ENCODE peak calls at places on chromosomes 13 and 19, in four cellular contexts. One of them, this sample, is unnamed.

GRCh38 chr13:113047587-113047986 is 58.0 kb upstream of the F7 start:
- DNase-seq in GM23248: no peak
- DNase-seq in keratinocyte: no peak
- DNase-seq in PC-3: no peak
- DNase-seq in this sample: no peak

GRCh38 chr13:113806526-113806925 is 47.5 kb downstream of the TMEM255B start:
- DNase-seq in PC-3: no peak
- DNase-seq in GM23248: no peak
- DNase-seq in keratinocyte: no peak
- DNase-seq in this sample: no peak

GRCh38 chr13:112815871-112816270 is 126.0 kb downstream of the ATP11A start:
- DNase-seq in PC-3: no peak
- DNase-seq in keratinocyte: no peak
- DNase-seq in GM23248: no peak
- DNase-seq in this sample: no peak

GRCh38 chr19:23160766-23161165 is 43.9 kb downstream of the ZNF730 start:
- DNase-seq in GM23248: no peak
- DNase-seq in PC-3: no peak
- DNase-seq in keratinocyte: no peak
- DNase-seq in this sample: no peak

GRCh38 chr19:11145147-11145924 is 10.2 kb downstream of the SPC24 start:
- DNase-seq in keratinocyte: no peak
- DNase-seq in PC-3: no peak
- DNase-seq in GM23248: no peak
- DNase-seq in this sample: no peak

GRCh38 chr13:80458546-80458945 is 117.6 kb upstream of the SPRY2 start:
- DNase-seq in PC-3: no peak
- DNase-seq in keratinocyte: no peak
- DNase-seq in GM23248: no peak
- DNase-seq in this sample: no peak

GRCh38 chr13:113224486-113224885 is 15.1 kb downstream of the CUL4A start:
- DNase-seq in GM23248: no peak
- DNase-seq in PC-3: no peak
- DNase-seq in keratinocyte: no peak
- DNase-seq in this sample: no peak

GRCh38 chr13:36261011-36261410 is 36.6 kb downstream of the CCDC169 start:
- DNase-seq in keratinocyte: no peak
- DNase-seq in GM23248: peak
- DNase-seq in PC-3: no peak
- DNase-seq in this sample: no peak

GRCh38 chr19:1238373-1239303 is 833 bp upstream of the CBARP start:
- DNase-seq in GM23248: no peak
- DNase-seq in PC-3: no peak
- DNase-seq in keratinocyte: no peak
- DNase-seq in this sample: no peak

GRCh38 chr13:41837668-41838067 is 123.2 kb downstream of the VWA8 start:
- DNase-seq in GM23248: no peak
- DNase-seq in PC-3: no peak
- DNase-seq in keratinocyte: no peak
- DNase-seq in this sample: peak

GRCh38 chr19:29268721-29269483 is 56.0 kb upstream of the UQCRFS1 start:
- DNase-seq in PC-3: no peak
- DNase-seq in GM23248: no peak
- DNase-seq in keratinocyte: no peak
- DNase-seq in this sample: no peak

GRCh38 chr19:18308051-18308947 is 14.6 kb downstream of the LSM4 start:
- DNase-seq in GM23248: no peak
- DNase-seq in keratinocyte: no peak
- DNase-seq in PC-3: no peak
- DNase-seq in this sample: no peak

GRCh38 chr13:45370922-45371406 is 30.0 kb upstream of the TPT1 start:
- DNase-seq in PC-3: peak
- DNase-seq in keratinocyte: no peak
- DNase-seq in GM23248: peak
- DNase-seq in this sample: peak

GRCh38 chr13:33284916-33285315 is 639 bp downstream of the STARD13 start:
- DNase-seq in keratinocyte: no peak
- DNase-seq in PC-3: peak
- DNase-seq in GM23248: peak
- DNase-seq in this sample: peak

GRCh38 chr19:35828694-35829301 is 16.2 kb upstream of the PRODH2 start:
- DNase-seq in GM23248: peak
- DNase-seq in PC-3: peak
- DNase-seq in keratinocyte: no peak
- DNase-seq in this sample: peak

GRCh38 chr19:38678891-38679494 is 31.5 kb downstream of the ACTN4 start:
- DNase-seq in keratinocyte: no peak
- DNase-seq in PC-3: no peak
- DNase-seq in GM23248: no peak
- DNase-seq in this sample: no peak

GRCh38 chr13:44818016-44818415 is 171.3 kb downstream of the NUFIP1 start:
- DNase-seq in PC-3: no peak
- DNase-seq in keratinocyte: no peak
- DNase-seq in GM23248: no peak
- DNase-seq in this sample: no peak

GRCh38 chr19:15252398-15253018 is 20.3 kb upstream of the EPHX3 start:
- DNase-seq in PC-3: no peak
- DNase-seq in keratinocyte: no peak
- DNase-seq in GM23248: peak
- DNase-seq in this sample: peak

GRCh38 chr13:42553098-42554046 is 20.6 kb upstream of the TNFSF11 start:
- DNase-seq in GM23248: peak
- DNase-seq in PC-3: peak
- DNase-seq in keratinocyte: no peak
- DNase-seq in this sample: peak

GRCh38 chr13:42786696-42787095 is 5.3 kb downstream of the FAM216B start:
- DNase-seq in GM23248: no peak
- DNase-seq in PC-3: no peak
- DNase-seq in keratinocyte: no peak
- DNase-seq in this sample: no peak

GRCh38 chr13:89748716-89749115 is 1598.8 kb upstream of the MIR17HG start:
- DNase-seq in GM23248: no peak
- DNase-seq in PC-3: no peak
- DNase-seq in keratinocyte: no peak
- DNase-seq in this sample: no peak

GRCh38 chr13:49587311-49587847 is 2.0 kb upstream of the RCBTB1 start:
- DNase-seq in PC-3: peak
- DNase-seq in keratinocyte: no peak
- DNase-seq in GM23248: peak
- DNase-seq in this sample: peak

GRCh38 chr19:44587863-44588752 is 25.3 kb upstream of the IGSF23 start:
- DNase-seq in GM23248: peak
- DNase-seq in keratinocyte: peak
- DNase-seq in PC-3: peak
- DNase-seq in this sample: peak

GRCh38 chr13:64810701-64811258 is 2419.4 kb downstream of the PCDH9 start:
- DNase-seq in GM23248: peak
- DNase-seq in keratinocyte: no peak
- DNase-seq in PC-3: peak
- DNase-seq in this sample: peak

GRCh38 chr19:38386968-38387549 is 775 bp downstream of the GGN start:
- DNase-seq in GM23248: peak
- DNase-seq in keratinocyte: no peak
- DNase-seq in PC-3: no peak
- DNase-seq in this sample: peak

GRCh38 chr13:91228940-91229339 is 118.5 kb upstream of the MIR17HG start:
- DNase-seq in keratinocyte: no peak
- DNase-seq in PC-3: no peak
- DNase-seq in GM23248: no peak
- DNase-seq in this sample: no peak

GRCh38 chr13:75481176-75482069 is 546 bp downstream of the TBC1D4 start:
- DNase-seq in keratinocyte: no peak
- DNase-seq in GM23248: peak
- DNase-seq in PC-3: peak
- DNase-seq in this sample: peak

GRCh38 chr13:30847697-30848307 is 58.3 kb upstream of the MEDAG start:
- DNase-seq in PC-3: no peak
- DNase-seq in keratinocyte: no peak
- DNase-seq in GM23248: peak
- DNase-seq in this sample: peak

GRCh38 chr13:60112771-60113170 is 51.0 kb downstream of the DIAPH3 start:
- DNase-seq in PC-3: no peak
- DNase-seq in GM23248: peak
- DNase-seq in keratinocyte: no peak
- DNase-seq in this sample: peak

GRCh38 chr19:46089432-46089831 is 35.1 kb downstream of the IGFL3 start:
- DNase-seq in GM23248: no peak
- DNase-seq in PC-3: no peak
- DNase-seq in keratinocyte: no peak
- DNase-seq in this sample: no peak
- TF ChIP-seq EZH2 in GM23248: no peak
- TF ChIP-seq EZH2 in PC-3: no peak
- TF ChIP-seq EZH2 in keratinocyte: no peak
- TF ChIP-seq EZH2 in this sample: no peak

GRCh38 chr13:46486270-46486669 is 66.7 kb upstream of the LRCH1 start:
- DNase-seq in GM23248: no peak
- DNase-seq in keratinocyte: no peak
- DNase-seq in PC-3: no peak
- DNase-seq in this sample: no peak
- H3K4me2 ChIP-seq in GM23248: no peak
- H3K4me2 ChIP-seq in keratinocyte: no peak
- H3K4me2 ChIP-seq in PC-3: no peak
- H3K4me2 ChIP-seq in this sample: no peak

GRCh38 chr19:27974082-27974513 is 1238.9 kb downstream of the UQCRFS1 start:
- DNase-seq in PC-3: peak
- DNase-seq in keratinocyte: no peak
- DNase-seq in GM23248: peak
- DNase-seq in this sample: peak
- TF ChIP-seq EZH2 in PC-3: no peak
- TF ChIP-seq EZH2 in keratinocyte: no peak
- TF ChIP-seq EZH2 in GM23248: no peak
- TF ChIP-seq EZH2 in this sample: no peak

GRCh38 chr19:5036733-5037681 is 68.1 kb downstream of the KDM4B start:
- DNase-seq in PC-3: no peak
- DNase-seq in keratinocyte: no peak
- DNase-seq in GM23248: peak
- DNase-seq in this sample: peak
- H3K4me2 ChIP-seq in PC-3: no peak
- H3K4me2 ChIP-seq in keratinocyte: peak
- H3K4me2 ChIP-seq in GM23248: peak
- H3K4me2 ChIP-seq in this sample: peak

GRCh38 chr19:5905072-5905778 is 553 bp downstream of the VMAC start:
- DNase-seq in keratinocyte: no peak
- DNase-seq in PC-3: no peak
- DNase-seq in GM23248: no peak
- DNase-seq in this sample: no peak

GRCh38 chr19:5910638-5910907 is 3.5 kb upstream of the CAPS start:
- DNase-seq in PC-3: no peak
- DNase-seq in GM23248: no peak
- DNase-seq in keratinocyte: no peak
- DNase-seq in this sample: no peak

GRCh38 chr19:5904302-5905071 is at the start of gene VMAC:
- DNase-seq in GM23248: peak
- DNase-seq in keratinocyte: peak
- DNase-seq in PC-3: peak
- DNase-seq in this sample: peak

GRCh38 chr19:5908773-5909442 is 4.2 kb downstream of the VMAC start:
- DNase-seq in PC-3: no peak
- DNase-seq in keratinocyte: no peak
- DNase-seq in GM23248: no peak
- DNase-seq in this sample: no peak

GRCh38 chr19:5907216-5907615 is 2.5 kb downstream of the VMAC start:
- DNase-seq in PC-3: no peak
- DNase-seq in keratinocyte: no peak
- DNase-seq in GM23248: no peak
- DNase-seq in this sample: no peak
- TF ChIP-seq EZH2 in PC-3: no peak
- TF ChIP-seq EZH2 in keratinocyte: no peak
- TF ChIP-seq EZH2 in GM23248: no peak
- TF ChIP-seq EZH2 in this sample: no peak

GRCh38 chr13:52463526-52463925 is 8.2 kb downstream of the CKAP2 start:
- DNase-seq in PC-3: no peak
- DNase-seq in keratinocyte: no peak
- DNase-seq in GM23248: no peak
- DNase-seq in this sample: no peak

GRCh38 chr13:52455677-52456041 is 381 bp downstream of the CKAP2 start:
- DNase-seq in PC-3: peak
- DNase-seq in keratinocyte: no peak
- DNase-seq in GM23248: peak
- DNase-seq in this sample: peak

GRCh38 chr13:52454825-52455676 is at the start of gene CKAP2:
- DNase-seq in GM23248: peak
- DNase-seq in PC-3: peak
- DNase-seq in keratinocyte: peak
- DNase-seq in this sample: peak

GRCh38 chr13:52461265-52461664 is 6.0 kb downstream of the CKAP2 start:
- DNase-seq in keratinocyte: no peak
- DNase-seq in PC-3: no peak
- DNase-seq in GM23248: no peak
- DNase-seq in this sample: no peak

DNA sequence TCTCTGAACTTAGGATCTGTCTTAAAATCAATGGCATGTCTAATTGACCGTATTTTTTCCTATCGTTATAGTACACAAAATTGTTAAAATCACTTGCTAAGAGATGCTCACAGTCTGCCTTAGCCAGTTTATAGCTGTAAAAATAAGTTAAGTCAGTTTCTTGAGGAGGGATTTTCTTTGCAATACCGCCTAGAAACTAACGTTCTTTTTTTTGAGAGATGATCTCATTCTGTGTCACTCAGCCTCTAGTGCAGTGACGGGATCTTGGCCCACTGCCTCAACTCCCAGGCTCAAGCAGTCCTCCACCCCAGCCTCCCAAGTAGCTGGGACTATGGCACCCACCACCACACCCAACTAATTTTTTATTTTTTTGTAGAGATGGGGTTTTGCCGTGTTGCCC is 4.4 kb downstream of the CKAP2 start:
- DNase-seq in keratinocyte: no peak
- DNase-seq in GM23248: peak
- DNase-seq in PC-3: peak
- DNase-seq in this sample: peak
- H3K4me2 ChIP-seq in keratinocyte: peak
- H3K4me2 ChIP-seq in GM23248: peak
- H3K4me2 ChIP-seq in PC-3: peak
- H3K4me2 ChIP-seq in this sample: no peak

DNA sequence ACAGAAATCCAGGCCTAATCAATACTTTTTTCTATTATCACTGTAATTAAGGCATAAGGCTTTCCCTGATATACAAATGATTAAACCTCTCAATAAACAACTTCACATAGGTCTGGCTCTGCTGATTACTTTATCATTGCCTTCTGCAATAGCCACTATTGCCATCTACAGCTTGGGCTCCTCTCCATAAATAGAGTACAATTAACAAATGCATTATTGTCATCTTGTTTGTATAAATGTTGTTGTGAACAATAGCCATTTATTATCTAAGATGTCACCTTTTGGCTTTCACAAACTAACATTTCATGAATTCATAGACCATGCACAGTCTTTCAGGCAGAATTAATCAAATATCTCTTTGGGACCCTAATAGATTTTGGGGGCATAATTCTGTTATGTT is 53.3 kb downstream of the NHLRC3 start:
- DNase-seq in GM23248: no peak
- DNase-seq in keratinocyte: no peak
- DNase-seq in PC-3: no peak
- DNase-seq in this sample: no peak
- TF ChIP-seq EZH2 in GM23248: no peak
- TF ChIP-seq EZH2 in keratinocyte: no peak
- TF ChIP-seq EZH2 in PC-3: no peak
- TF ChIP-seq EZH2 in this sample: no peak

GRCh38 chr13:20431687-20432384 is 93.8 kb downstream of the CRYL1 start:
- DNase-seq in PC-3: no peak
- DNase-seq in keratinocyte: no peak
- DNase-seq in GM23248: no peak
- DNase-seq in this sample: no peak
- H3K4me2 ChIP-seq in PC-3: no peak
- H3K4me2 ChIP-seq in keratinocyte: no peak
- H3K4me2 ChIP-seq in GM23248: no peak
- H3K4me2 ChIP-seq in this sample: no peak

This sample was measured in fibroblast of lung.